ENCODE peak calls at places on chromosomes 2 and 18, in four cellular contexts. G is HuH-7, Q is NCI-H1436, O is hepatocyte. K is an unnamed sample.

GRCh38 chr2:239178954-239179353 is 221.9 kb downstream of the HDAC4 start:
- DNase-seq in G (no peak), O (no peak), Q (no peak), K (no peak)

GRCh38 chr18:56402872-56403516 is 235.4 kb downstream of the TXNL1 start:
- DNase-seq in G (no peak), O (no peak), Q (no peak), K (no peak)

GRCh38 chr2:38783586-38783985 is 5.6 kb downstream of the GEMIN6 start:
- DNase-seq in G (no peak), O (no peak), Q (no peak), K (no peak)

GRCh38 chr2:239910851-239911629 is 114.1 kb downstream of the NDUFA10 start:
- DNase-seq in Q (no peak), G (no peak), O (no peak), K (no peak)

GRCh38 chr18:35337256-35337655 is 7.0 kb downstream of the ZNF24 start:
- DNase-seq in G (no peak), Q (no peak), O (no peak), K (no peak)

GRCh38 chr2:64018715-64019082 is 529 bp downstream of the VPS54 start:
- DNase-seq in Q (no peak), G (peak), O (peak), K (no peak)

GRCh38 chr2:227748079-227748478 is 2.4 kb downstream of the SCYGR8 start:
- DNase-seq in G (peak), O (no peak), Q (no peak), K (no peak)

GRCh38 chr2:44550571-44550970 is 188.8 kb downstream of the CAMKMT start:
- DNase-seq in Q (no peak), O (no peak), G (no peak), K (no peak)